ENCODE peak calls at places on chromosomes 1 and 21, in eight cellular contexts. I is mucosa of descending colon, K is IMR-90, Z is psoas muscle, H is heart right ventricle, G is MM.1S, B is upper lobe of right lung, V is fibroblast of mammary gland. T is an unnamed sample.

GRCh38 chr1:182350839-182351238 is 40.8 kb downstream of the GLUL start:
- DNase-seq in I (no peak), K (no peak), Z (peak), H (no peak), G (no peak), B (no peak), V (peak), T (no peak)

GRCh38 chr1:48643193-48643592 is 133.5 kb downstream of the BEND5 start:
- DNase-seq in I (no peak), K (no peak), Z (no peak), H (no peak), G (no peak), B (no peak), V (no peak), T (no peak)

GRCh38 chr1:184036517-184036949 is 995 bp downstream of the COLGALT2 start:
- DNase-seq in I (peak), K (no peak), Z (no peak), H (peak), G (no peak), B (peak), V (no peak), T (no peak)

GRCh38 chr1:92470216-92470615 is 16.5 kb downstream of the GFI1 start:
- DNase-seq in I (no peak), K (no peak), Z (no peak), H (no peak), G (no peak), B (no peak), V (no peak), T (no peak)

GRCh38 chr1:181704556-181704955 is 221.2 kb downstream of the CACNA1E start:
- DNase-seq in I (no peak), K (no peak), Z (no peak), H (no peak), G (no peak), B (no peak), V (no peak), T (no peak)

GRCh38 chr1:20212685-20213331 is 26.5 kb upstream of the PLA2G2C start:
- DNase-seq in I (peak), K (peak), Z (peak), H (peak), G (peak), B (peak), V (peak), T (peak)

GRCh38 chr1:1073743-1074587 is at the start of gene RNF223:
- DNase-seq in I (peak), K (no peak), Z (peak), H (no peak), G (no peak), B (peak), V (no peak), T (no peak)

GRCh38 chr1:125119024-125119441 is 3934.3 kb downstream of the SRGAP2C start:
- DNase-seq in I (no peak), K (no peak), Z (no peak), H (no peak), G (no peak), B (no peak), V (no peak), T (no peak)

GRCh38 chr1:24347159-24347931 is 28.2 kb downstream of the GRHL3 start:
- DNase-seq in I (no peak), K (no peak), Z (no peak), H (no peak), G (no peak), B (no peak), V (no peak), T (no peak)

GRCh38 chr1:26306290-26307221 is at the start of gene UBXN11:
- DNase-seq in I (peak), K (peak), Z (peak), H (peak), G (peak), B (peak), V (peak), T (peak)

GRCh38 chr21:44508711-44509445 is 31.1 kb downstream of the KRTAP10-1 start:
- DNase-seq in I (no peak), K (no peak), Z (no peak), H (peak), G (no peak), B (no peak), V (no peak), T (no peak)

GRCh38 chr1:106995970-106996369 is 60.5 kb upstream of the PRMT6 start:
- DNase-seq in I (no peak), K (no peak), Z (no peak), H (no peak), G (peak), B (no peak), V (no peak), T (no peak)

GRCh38 chr21:15631342-15631741 is 98.4 kb upstream of the USP25 start:
- DNase-seq in I (no peak), K (peak), Z (no peak), H (no peak), G (no peak), B (no peak), V (peak), T (peak)

GRCh38 chr1:207088731-207089626 is at the start of gene C4BPB:
- DNase-seq in I (peak), K (no peak), Z (no peak), H (no peak), G (peak), B (no peak), V (no peak), T (no peak)

GRCh38 chr1:198560093-198560638 is 19.7 kb upstream of the ATP6V1G3 start:
- DNase-seq in I (no peak), K (no peak), Z (no peak), H (no peak), G (no peak), B (no peak), V (no peak), T (peak)

GRCh38 chr1:68675336-68675735 is 178.5 kb upstream of the DEPDC1 start:
- DNase-seq in I (no peak), K (no peak), Z (no peak), H (no peak), G (no peak), B (no peak), V (peak), T (no peak)

GRCh38 chr1:41666991-41667631 is 182.6 kb upstream of the EDN2 start:
- DNase-seq in I (no peak), K (peak), Z (no peak), H (no peak), G (peak), B (no peak), V (peak), T (no peak)

GRCh38 chr1:224559971-224560728 is 56.0 kb upstream of the CNIH3 start:
- DNase-seq in I (no peak), K (peak), Z (no peak), H (no peak), G (no peak), B (no peak), V (peak), T (no peak)

GRCh38 chr1:109142248-109142647 is 28.3 kb downstream of the ELAPOR1 start:
- DNase-seq in I (no peak), K (no peak), Z (no peak), H (no peak), G (no peak), B (no peak), V (no peak), T (no peak)

GRCh38 chr1:232643227-232643626 is 13.3 kb upstream of the SIPA1L2 start:
- DNase-seq in I (no peak), K (peak), Z (no peak), H (no peak), G (no peak), B (no peak), V (no peak), T (no peak)

GRCh38 chr1:87334351-87335174 is 5.9 kb downstream of the LMO4 start:
- DNase-seq in I (peak), K (peak), Z (peak), H (peak), G (peak), B (peak), V (peak), T (peak)

GRCh38 chr1:54294846-54295245 is 94.9 kb downstream of the MRPL37 start:
- DNase-seq in I (no peak), K (peak), Z (no peak), H (no peak), G (no peak), B (no peak), V (no peak), T (no peak)

GRCh38 chr1:233912909-233913308 is 8.4 kb downstream of the SLC35F3 start:
- DNase-seq in I (no peak), K (no peak), Z (no peak), H (no peak), G (no peak), B (no peak), V (no peak), T (no peak)

GRCh38 chr1:243528459-243529120 is 272.7 kb downstream of the SDCCAG8 start:
- DNase-seq in I (no peak), K (no peak), Z (no peak), H (no peak), G (no peak), B (no peak), V (no peak), T (no peak)

GRCh38 chr1:71424536-71424935 is 343.7 kb upstream of the ZRANB2 start:
- DNase-seq in I (no peak), K (no peak), Z (no peak), H (no peak), G (no peak), B (no peak), V (no peak), T (no peak)

GRCh38 chr1:77287535-77287934 is 5.7 kb downstream of the AK5 start:
- DNase-seq in I (no peak), K (no peak), Z (no peak), H (no peak), G (no peak), B (no peak), V (no peak), T (no peak)

GRCh38 chr21:35358008-35358407 is 308.9 kb upstream of the RUNX1 start:
- DNase-seq in I (no peak), K (no peak), Z (no peak), H (no peak), G (no peak), B (no peak), V (no peak), T (no peak)

GRCh38 chr21:36127250-36127904 is 7.5 kb upstream of the CBR3 start:
- DNase-seq in I (no peak), K (no peak), Z (no peak), H (no peak), G (no peak), B (peak), V (no peak), T (no peak)

GRCh38 chr1:116817582-116818064 is 63.4 kb downstream of the CD2 start:
- DNase-seq in I (peak), K (peak), Z (no peak), H (peak), G (peak), B (peak), V (peak), T (peak)

GRCh38 chr1:181423301-181423918 is 59.9 kb upstream of the CACNA1E start:
- DNase-seq in I (peak), K (peak), Z (no peak), H (peak), G (peak), B (no peak), V (peak), T (peak)

GRCh38 chr1:6473156-6473555 is 7.2 kb upstream of the TNFRSF25 start:
- DNase-seq in I (no peak), K (no peak), Z (no peak), H (no peak), G (no peak), B (no peak), V (no peak), T (no peak)

GRCh38 chr1:6471969-6472368 is 6.0 kb upstream of the TNFRSF25 start:
- DNase-seq in I (peak), K (no peak), Z (no peak), H (no peak), G (peak), B (peak), V (no peak), T (no peak)

GRCh38 chr1:6470132-6471085 is 4.4 kb upstream of the TNFRSF25 start:
- DNase-seq in I (no peak), K (no peak), Z (no peak), H (no peak), G (no peak), B (no peak), V (no peak), T (no peak)

GRCh38 chr1:6472391-6472790 is 6.4 kb upstream of the TNFRSF25 start:
- DNase-seq in I (peak), K (no peak), Z (no peak), H (no peak), G (no peak), B (no peak), V (no peak), T (no peak)

DNA sequence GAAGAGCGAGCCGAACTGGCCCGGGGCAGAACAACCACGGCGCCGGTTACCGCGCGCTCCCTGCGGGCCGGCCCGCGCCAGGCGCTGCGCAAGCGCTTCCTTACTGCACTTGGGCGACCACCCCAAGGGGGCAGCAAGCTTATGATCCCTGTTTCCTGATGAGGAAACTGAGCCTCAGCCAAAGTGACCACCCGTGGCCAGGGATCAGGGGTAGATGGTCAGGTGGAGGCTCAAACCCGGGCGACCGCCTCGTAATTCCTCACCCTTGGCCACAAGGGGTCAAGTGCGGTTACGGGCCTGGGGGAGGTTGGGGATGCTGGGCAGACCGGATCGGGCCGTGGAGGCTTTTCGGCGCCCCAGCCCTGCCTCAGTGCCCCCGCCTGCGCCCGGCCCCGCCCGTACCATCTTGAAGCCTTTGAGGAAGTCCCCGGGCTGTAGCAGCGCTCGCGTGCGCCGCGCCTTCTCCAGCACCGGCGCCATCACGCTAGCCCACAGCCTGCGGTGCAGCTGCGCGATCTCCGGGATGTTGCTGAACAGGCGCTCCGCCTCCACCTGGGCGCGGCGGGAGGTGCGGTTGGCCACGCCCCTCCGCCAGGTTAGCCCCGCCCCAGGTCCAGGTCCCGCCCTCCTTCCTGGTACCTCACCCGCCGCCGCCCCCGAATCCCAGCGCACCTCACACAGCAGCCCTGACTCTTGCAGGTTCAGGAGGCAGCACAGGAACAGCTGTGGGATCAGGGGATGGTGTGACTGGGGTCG is 5.3 kb upstream of the TNFRSF25 start:
- DNase-seq in I (peak), K (no peak), Z (no peak), H (no peak), G (no peak), B (no peak), V (no peak), T (no peak)
- H3K4me3 ChIP-seq in I (no peak), K (no peak), Z (no peak), H (no peak), G (no peak), B (no peak), V (no peak), T (no peak)

GRCh38 chr1:101280942-101281654 is 44.3 kb downstream of the S1PR1 start:
- DNase-seq in I (no peak), K (no peak), Z (no peak), H (no peak), G (no peak), B (no peak), V (no peak), T (no peak)
- H3K4me3 ChIP-seq in I (no peak), K (no peak), Z (no peak), H (no peak), G (no peak), B (no peak), V (no peak), T (no peak)

DNA sequence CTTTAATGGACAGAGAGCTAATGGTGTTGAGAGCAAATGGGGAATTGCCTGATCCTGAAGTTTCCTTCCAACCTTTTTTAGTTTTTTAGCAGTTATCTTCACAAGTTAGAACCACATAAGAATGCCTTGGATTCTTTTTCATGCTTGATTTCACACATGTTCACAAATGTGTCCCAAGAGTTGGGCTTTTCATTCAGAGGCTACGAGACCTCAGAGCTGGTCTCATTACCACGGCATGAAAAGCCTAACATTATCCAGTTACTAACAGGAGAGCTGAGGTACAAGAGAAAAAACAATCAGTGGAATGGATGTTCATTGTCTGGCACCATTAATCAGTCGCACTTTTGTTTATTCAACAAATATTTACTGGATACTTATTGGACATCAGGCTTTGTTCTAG is 340.7 kb downstream of the ZNF326 start:
- DNase-seq in I (no peak), K (no peak), Z (no peak), H (no peak), G (no peak), B (no peak), V (no peak), T (no peak)
- H3K4me3 ChIP-seq in I (no peak), K (no peak), Z (no peak), H (no peak), G (no peak), B (no peak), V (no peak), T (no peak)

GRCh38 chr1:61132176-61133047 is 50.1 kb downstream of the NFIA start:
- DNase-seq in I (no peak), K (peak), Z (no peak), H (no peak), G (no peak), B (no peak), V (no peak), T (peak)
- H3K4me3 ChIP-seq in I (no peak), K (no peak), Z (peak), H (no peak), G (no peak), B (peak), V (no peak), T (peak)

GRCh38 chr1:39791838-39792237 is 3.2 kb upstream of the BMP8B start:
- DNase-seq in I (no peak), K (no peak), Z (no peak), H (no peak), G (no peak), B (no peak), V (no peak), T (no peak)

GRCh38 chr1:39789571-39790110 is 976 bp upstream of the BMP8B start:
- DNase-seq in I (no peak), K (no peak), Z (no peak), H (no peak), G (peak), B (no peak), V (no peak), T (no peak)

GRCh38 chr1:39788758-39789570 is at the start of gene BMP8B:
- DNase-seq in I (peak), K (no peak), Z (peak), H (peak), G (peak), B (peak), V (no peak), T (no peak)

GRCh38 chr1:39787468-39787867 is 1.2 kb downstream of the BMP8B start:
- DNase-seq in I (peak), K (no peak), Z (no peak), H (no peak), G (no peak), B (no peak), V (no peak), T (no peak)

GRCh38 chr1:39788426-39788757 is 273 bp downstream of the BMP8B start:
- DNase-seq in I (no peak), K (no peak), Z (no peak), H (no peak), G (no peak), B (no peak), V (no peak), T (no peak)
- H3K4me3 ChIP-seq in I (peak), K (peak), Z (peak), H (no peak), G (peak), B (peak), V (no peak), T (peak)

GRCh38 chr21:46598563-46599250 is 6.2 kb downstream of the S100B start:
- DNase-seq in I (no peak), K (no peak), Z (no peak), H (no peak), G (no peak), B (no peak), V (no peak), T (no peak)
- H3K4me3 ChIP-seq in I (no peak), K (no peak), Z (no peak), H (no peak), G (no peak), B (no peak), V (no peak), T (no peak)

DNA sequence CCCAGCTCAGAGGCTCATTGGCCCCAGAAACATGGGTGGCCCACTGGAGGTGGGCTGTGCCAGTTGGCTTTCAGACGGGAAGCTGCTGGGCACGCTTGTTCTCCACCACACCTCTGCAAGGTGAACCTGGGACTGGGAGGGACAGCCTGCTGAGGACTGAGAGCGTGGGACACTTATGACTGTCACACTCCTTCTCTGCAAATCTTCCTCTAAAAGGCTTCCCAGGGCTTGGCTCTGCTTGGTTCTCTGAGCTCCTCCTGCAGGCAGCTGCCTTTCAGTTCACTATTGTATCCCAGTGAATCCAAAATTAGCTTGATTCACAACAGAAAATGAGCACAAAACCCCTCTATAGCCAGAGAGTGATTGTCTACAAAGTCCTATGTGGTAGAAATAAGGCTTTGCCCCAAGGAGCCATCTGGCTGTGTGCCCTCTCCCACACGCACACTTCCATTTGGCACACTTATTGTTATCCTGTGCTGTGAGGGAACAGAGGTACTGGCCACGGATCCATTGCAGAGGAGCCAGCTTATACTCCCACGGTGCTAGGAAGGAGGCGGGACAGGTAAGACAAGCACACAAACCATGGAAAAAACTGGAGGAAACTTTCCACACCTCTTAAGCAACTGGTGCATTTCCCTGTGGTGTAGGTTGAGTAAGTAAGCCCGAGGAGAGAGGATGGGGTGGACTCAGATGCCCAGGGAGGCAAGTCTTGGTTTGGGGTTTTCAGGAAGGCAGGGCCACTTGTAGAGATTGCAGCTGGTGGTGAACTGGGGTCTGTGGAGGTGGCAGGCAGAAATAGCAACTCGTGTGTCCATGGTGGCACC is 18.9 kb upstream of the BTG2 start:
- DNase-seq in I (peak), K (no peak), Z (no peak), H (no peak), G (peak), B (peak), V (no peak), T (no peak)
- H3K4me3 ChIP-seq in I (no peak), K (no peak), Z (no peak), H (no peak), G (peak), B (no peak), V (no peak), T (no peak)

DNA sequence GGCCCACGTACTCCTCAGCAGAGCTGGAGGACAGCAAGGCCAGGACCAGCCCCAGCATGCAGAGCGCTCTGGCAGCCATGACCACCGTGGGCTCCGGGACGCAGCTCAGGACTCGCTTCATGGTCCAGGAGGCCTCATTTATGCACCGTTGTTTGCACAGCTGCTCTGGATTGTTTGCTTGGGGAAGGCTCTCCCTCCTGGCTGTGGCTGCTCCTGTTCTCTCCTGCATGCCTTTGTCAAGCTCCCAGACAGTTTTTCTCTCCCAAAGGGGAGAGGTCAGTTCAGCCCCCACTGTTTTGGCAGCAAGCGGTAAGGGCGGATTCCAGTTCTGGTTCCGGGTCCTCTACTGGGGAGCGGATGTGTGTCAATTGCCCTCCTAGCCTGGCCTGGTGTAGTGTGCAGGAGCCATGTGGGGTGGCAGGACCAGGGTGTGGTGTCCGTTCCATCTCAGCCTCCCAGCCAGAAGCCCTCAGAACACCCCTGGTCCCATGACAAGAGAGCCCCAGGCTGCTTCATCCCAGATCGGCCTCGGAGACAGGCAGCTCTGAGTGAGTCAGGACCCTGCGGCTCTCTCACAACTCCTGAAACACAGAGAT is at the start of gene TFF3:
- DNase-seq in I (peak), K (no peak), Z (no peak), H (no peak), G (no peak), B (peak), V (no peak), T (no peak)
- H3K4me3 ChIP-seq in I (peak), K (no peak), Z (no peak), H (no peak), G (no peak), B (no peak), V (no peak), T (no peak)